ENCODE peak calls at places on chromosomes 7 and 10, in five cellular contexts. D is astrocyte of the spinal cord, S is AG10803, T is upper lobe of right lung, N is left ventricle myocardium inferior. Y is an unnamed sample.

GRCh38 chr7:154451480-154452457 is 399.6 kb downstream of the DPP6 start:
- DNase-seq in D (no peak), S (no peak), T (no peak), N (no peak), Y (no peak)

GRCh38 chr10:17805921-17806577 is 3.1 kb upstream of the MRC1 start:
- DNase-seq in D (no peak), S (no peak), T (no peak), N (no peak), Y (no peak)

GRCh38 chr7:114653391-114654088 is 238.9 kb downstream of the FOXP2 start:
- DNase-seq in D (peak; percentile 25), S (no peak), T (no peak), N (no peak), Y (no peak)

GRCh38 chr7:118995395-118995794 is 770.9 kb downstream of the ANKRD7 start:
- DNase-seq in D (no peak), S (no peak), T (no peak), N (no peak), Y (no peak)

GRCh38 chr7:137618748-137619147 is 228.0 kb downstream of the DGKI start:
- DNase-seq in D (no peak), S (no peak), T (no peak), N (no peak), Y (no peak)

GRCh38 chr10:78255796-78256638 is 222.4 kb downstream of the RPS24 start:
- DNase-seq in D (peak; percentile 95), S (peak; percentile 100), T (no peak), N (no peak), Y (peak; percentile 98)

GRCh38 chr7:45888185-45888992 is at the start of gene IGFBP1:
- DNase-seq in D (peak; percentile 13), S (peak; percentile 28), T (no peak), N (no peak), Y (no peak)

GRCh38 chr7:1564603-1565022 is 5.2 kb downstream of the PSMG3 start:
- DNase-seq in D (no peak), S (peak; percentile 69), T (no peak), N (no peak), Y (no peak)

GRCh38 chr7:140704205-140704604 is 7.7 kb downstream of the NDUFB2 start:
- DNase-seq in D (no peak), S (no peak), T (no peak), N (no peak), Y (no peak)

GRCh38 chr7:101935521-101936141 is 118.2 kb downstream of the CUX1 start:
- DNase-seq in D (no peak), S (no peak), T (peak; percentile 35), N (peak; percentile 79), Y (no peak)

GRCh38 chr7:151115836-151116418 is 29.7 kb downstream of the AGAP3 start:
- DNase-seq in D (no peak), S (no peak), T (peak; percentile 94), N (no peak), Y (no peak)

GRCh38 chr10:61299156-61299555 is 154.0 kb downstream of the TMEM26 start:
- DNase-seq in D (no peak), S (no peak), T (no peak), N (no peak), Y (no peak)

GRCh38 chr7:155269766-155270585 is 27.7 kb upstream of the INSIG1 start:
- DNase-seq in D (peak; percentile 29), S (no peak), T (no peak), N (no peak), Y (no peak)

GRCh38 chr7:135204271-135204872 is 7.0 kb downstream of the WDR91 start:
- DNase-seq in D (peak; percentile 91), S (no peak), T (no peak), N (no peak), Y (no peak)

GRCh38 chr7:158810846-158811245 is 18.5 kb downstream of the ESYT2 start:
- DNase-seq in D (no peak), S (no peak), T (no peak), N (no peak), Y (no peak)

GRCh38 chr7:13099197-13099795 is 411.9 kb downstream of the ARL4A start:
- DNase-seq in D (peak; percentile 45), S (no peak), T (no peak), N (no peak), Y (no peak)

GRCh38 chr10:116767235-116767634 is 24.9 kb upstream of the HSPA12A start:
- DNase-seq in D (no peak), S (peak; percentile 80), T (peak; percentile 48), N (peak; percentile 40), Y (no peak)

GRCh38 chr7:90717286-90718060 is 121.4 kb downstream of the CDK14 start:
- DNase-seq in D (peak; percentile 68), S (peak; percentile 38), T (no peak), N (no peak), Y (no peak)

GRCh38 chr7:97973206-97973658 is 16.8 kb downstream of the OCM2 start:
- DNase-seq in D (peak; percentile 4), S (no peak), T (no peak), N (no peak), Y (no peak)

GRCh38 chr10:102714621-102715455 is at the start of gene SFXN2:
- DNase-seq in D (no peak), S (no peak), T (peak; percentile 81), N (no peak), Y (no peak)

GRCh38 chr7:141593134-141593533 is 41.9 kb downstream of the AGK start:
- DNase-seq in D (peak; percentile 68), S (peak; percentile 51), T (no peak), N (no peak), Y (no peak)

GRCh38 chr7:131774419-131775220 is 218.2 kb upstream of the PODXL start:
- DNase-seq in D (no peak), S (no peak), T (no peak), N (no peak), Y (peak; percentile 1)

GRCh38 chr7:131909151-131909768 is 352.8 kb upstream of the PODXL start:
- DNase-seq in D (no peak), S (no peak), T (no peak), N (no peak), Y (no peak)

GRCh38 chr10:63720072-63720537 is 198.9 kb downstream of the REEP3 start:
- DNase-seq in D (peak; percentile 57), S (peak; percentile 42), T (no peak), N (no peak), Y (no peak)

GRCh38 chr7:27188666-27189559 is 3.9 kb upstream of the HOXA11 start:
- DNase-seq in D (no peak), S (no peak), T (peak; percentile 67), N (no peak), Y (no peak)

GRCh38 chr7:148045521-148045920 is 545.0 kb upstream of the C7orf33 start:
- DNase-seq in D (no peak), S (no peak), T (no peak), N (no peak), Y (no peak)

GRCh38 chr7:22251906-22252495 is 105.0 kb downstream of the RAPGEF5 start:
- DNase-seq in D (no peak), S (no peak), T (no peak), N (no peak), Y (no peak)

GRCh38 chr7:47572101-47572460 is 9.8 kb downstream of the TNS3 start:
- DNase-seq in D (no peak), S (peak; percentile 50), T (no peak), N (no peak), Y (no peak)

GRCh38 chr7:94367940-94368339 is 26.8 kb upstream of the COL1A2 start:
- DNase-seq in D (peak; percentile 93), S (peak; percentile 83), T (no peak), N (no peak), Y (no peak)

GRCh38 chr7:47942132-47942531 is 6.1 kb downstream of the PKD1L1 start:
- DNase-seq in D (no peak), S (peak; percentile 56), T (no peak), N (no peak), Y (no peak)

GRCh38 chr10:132065491-132066105 is at the start of gene JAKMIP3:
- DNase-seq in D (peak; percentile 86), S (peak; percentile 92), T (peak; percentile 64), N (no peak), Y (peak; percentile 81)

GRCh38 chr7:92633211-92633906 is 43.2 kb upstream of the FAM133B start:
- DNase-seq in D (peak; percentile 97), S (peak; percentile 95), T (no peak), N (no peak), Y (peak; percentile 76)
- H3K4me3 ChIP-seq in D (no peak overlapping the region), S (peak overlapping the region; percentile 32), T (no peak overlapping the region), N (peak overlapping the region; percentile 10), Y (no peak overlapping the region)

GRCh38 chr10:112771733-112772132 is 178.3 kb upstream of the TCF7L2 start:
- DNase-seq in D (no peak), S (no peak), T (no peak), N (no peak), Y (no peak)
- H3K4me3 ChIP-seq in D (no peak overlapping the region), S (no peak overlapping the region), T (no peak overlapping the region), N (no peak overlapping the region), Y (no peak overlapping the region)

DNA sequence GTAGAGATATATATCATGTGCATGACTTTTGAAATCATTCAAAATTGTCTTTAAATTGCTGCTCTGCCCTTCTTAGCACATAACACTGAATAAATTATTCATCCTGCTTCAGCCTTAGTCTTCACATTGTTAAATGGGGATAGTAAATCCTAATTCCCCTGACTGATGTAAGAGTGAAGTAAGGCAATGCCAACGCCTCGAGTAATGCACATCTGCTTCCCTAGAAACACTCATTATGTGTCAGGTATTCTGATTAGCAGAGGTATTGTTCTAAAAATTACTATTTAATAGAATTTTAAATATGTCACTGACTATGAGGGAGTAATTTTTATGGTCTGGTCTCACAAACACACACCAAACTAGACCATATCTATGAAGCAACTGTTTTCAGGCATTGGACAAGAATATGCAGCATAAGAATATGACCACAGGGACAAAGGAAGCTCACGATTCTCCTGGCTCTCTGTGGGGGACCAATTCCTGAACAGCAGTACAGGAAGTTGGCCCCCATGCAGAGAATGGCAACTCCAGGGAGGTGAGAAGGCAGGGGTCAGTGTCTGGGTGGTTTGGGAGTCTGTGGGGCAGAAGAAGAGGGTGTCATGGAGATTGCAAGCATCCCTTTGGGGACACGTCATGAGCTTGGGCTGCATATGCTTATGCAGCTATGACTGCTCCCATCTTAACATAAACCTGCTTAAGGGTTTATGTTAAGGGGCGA is 77.1 kb upstream of the AKR1E2 start:
- DNase-seq in D (no peak), S (no peak), T (no peak), N (no peak), Y (no peak)
- H3K4me3 ChIP-seq in D (no peak overlapping the region), S (no peak overlapping the region), T (no peak overlapping the region), N (no peak overlapping the region), Y (no peak overlapping the region)

DNA sequence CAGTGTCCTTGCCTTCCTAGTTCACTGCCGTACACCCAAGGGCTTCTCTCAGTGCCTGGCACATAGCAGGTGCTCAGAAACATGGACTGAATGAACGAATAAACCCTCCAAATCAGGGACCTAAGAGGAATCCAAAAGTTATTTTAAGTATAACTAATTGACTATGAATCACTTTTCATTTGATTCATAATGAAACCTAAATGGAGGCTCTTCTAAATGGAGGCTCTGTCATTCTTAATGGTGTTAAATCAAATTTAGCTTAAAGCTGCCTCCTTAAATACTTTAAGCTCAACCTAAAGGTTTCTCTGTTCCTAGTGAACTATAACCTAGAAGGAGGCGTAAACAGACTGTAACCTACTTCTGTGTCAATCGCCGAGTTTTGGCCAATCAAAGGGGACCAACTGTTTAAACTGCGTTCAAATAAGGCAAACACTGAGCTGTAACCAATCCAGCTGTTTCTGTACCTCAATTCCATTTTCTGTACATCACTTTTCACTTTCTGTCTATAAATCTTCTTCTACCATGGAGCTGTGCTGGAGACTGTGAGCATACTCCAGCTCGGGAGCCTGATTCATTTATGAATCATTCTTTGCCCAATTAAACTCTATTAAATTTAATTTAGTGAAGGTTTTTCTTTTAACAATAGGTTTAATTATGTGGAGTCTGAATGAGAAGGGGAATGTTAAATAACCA is 11.0 kb downstream of the PYROXD2 start:
- DNase-seq in D (peak; percentile 61), S (peak; percentile 26), T (no peak), N (no peak), Y (no peak)
- H3K4me3 ChIP-seq in D (no peak overlapping the region), S (no peak overlapping the region), T (no peak overlapping the region), N (no peak overlapping the region), Y (no peak overlapping the region)

Y was measured in AG09309.